ENCODE peak calls at places on chromosomes 3 and 15, in seven cellular contexts. Q is prostate gland, I is stomach, V is SK-N-SH, G is breast epithelium, W is GM12878, F is HepG2. A is an unnamed sample.

GRCh38 chr15:50798684-50799083 is 33.2 kb upstream of the SPPL2A start:
- DNase-seq in Q (peak; percentile 13), V (no peak), G (no peak), F (no peak), I (no peak), W (no peak), A (no peak)

GRCh38 chr3:64455351-64455750 is 230.1 kb upstream of the PRICKLE2 start:
- DNase-seq in Q (no peak), I (no peak), F (no peak), V (no peak), G (no peak), W (no peak), A (no peak)

GRCh38 chr3:128490650-128491070 is 2.3 kb downstream of the GATA2 start:
- DNase-seq in Q (no peak), G (no peak), I (no peak), F (no peak), W (no peak), V (no peak), A (peak; percentile 69)

GRCh38 chr3:122498152-122498551 is 16.6 kb downstream of the KPNA1 start:
- DNase-seq in I (no peak), Q (no peak), G (no peak), V (no peak), W (no peak), F (no peak), A (no peak)

GRCh38 chr3:3707858-3708768 is 91.1 kb upstream of the LRRN1 start:
- DNase-seq in G (no peak), V (no peak), Q (no peak), F (no peak), W (no peak), I (no peak), A (no peak)

GRCh38 chr15:29183071-29183831 is 86.4 kb downstream of the NSMCE3 start:
- DNase-seq in V (no peak), Q (no peak), G (no peak), F (no peak), W (no peak), I (no peak), A (no peak)

GRCh38 chr3:13748500-13748899 is 131.4 kb downstream of the WNT7A start:
- DNase-seq in I (no peak), G (no peak), W (no peak), F (no peak), V (no peak), Q (no peak), A (no peak)

GRCh38 chr3:192372627-192373026 is 354.7 kb downstream of the FGF12 start:
- DNase-seq in V (no peak), F (no peak), Q (no peak), I (no peak), G (no peak), W (no peak), A (no peak)

GRCh38 chr3:185880600-185880999 is 55.8 kb upstream of the IGF2BP2 start:
- DNase-seq in W (no peak), F (no peak), Q (no peak), G (no peak), V (no peak), I (no peak), A (no peak)

GRCh38 chr3:66938338-66938963 is 59.7 kb upstream of the KBTBD8 start:
- DNase-seq in G (no peak), V (peak; percentile 36), Q (peak; percentile 19), F (peak; percentile 43), I (no peak), W (peak; percentile 5), A (no peak)

GRCh38 chr3:129068291-129068886 is 7.8 kb downstream of the GP9 start:
- DNase-seq in I (no peak), W (no peak), G (no peak), V (no peak), Q (no peak), F (no peak), A (no peak)

GRCh38 chr3:106345353-106346027 is 476.7 kb upstream of the CBLB start:
- DNase-seq in G (no peak), F (no peak), I (no peak), V (no peak), Q (peak; percentile 17), W (no peak), A (no peak)

GRCh38 chr3:16064660-16065414 is 109.6 kb upstream of the GALNT15 start:
- DNase-seq in Q (no peak), G (no peak), W (no peak), V (no peak), I (no peak), F (peak; percentile 12), A (peak; percentile 88)

GRCh38 chr3:52270252-52270754 is 8.1 kb downstream of the WDR82 start:
- DNase-seq in G (no peak), F (no peak), V (no peak), Q (no peak), W (no peak), I (no peak), A (no peak)

GRCh38 chr3:52262447-52262846 is 16.0 kb downstream of the WDR82 start:
- DNase-seq in Q (no peak), F (no peak), I (no peak), V (no peak), G (no peak), W (no peak), A (no peak)

GRCh38 chr3:52259448-52259847 is 13.9 kb downstream of the PPM1M start:
- DNase-seq in V (no peak), G (no peak), W (no peak), Q (no peak), I (no peak), F (no peak), A (no peak)

GRCh38 chr3:52268036-52268435 is 10.4 kb downstream of the WDR82 start:
- DNase-seq in G (no peak), W (no peak), Q (no peak), V (no peak), F (no peak), I (no peak), A (no peak)

GRCh38 chr3:52265387-52265786 is 13.1 kb downstream of the WDR82 start:
- DNase-seq in G (no peak), V (no peak), F (no peak), Q (no peak), I (no peak), W (no peak), A (no peak)
- TF ChIP-seq CTCF in G (no peak), V (no peak), F (no peak), Q (no peak), I (no peak), W (no peak), A (no peak)

GRCh38 chr3:55203486-55204010 is 275.7 kb upstream of the LRTM1 start:
- DNase-seq in G (no peak), I (no peak), V (no peak), W (no peak), F (no peak), Q (no peak), A (no peak)
- TF ChIP-seq POLR2AphosphoS5 in G (no peak), I (no peak), V (no peak), W (no peak), F (no peak), Q (no peak), A (no peak)

GRCh38 chr15:81814882-81815455 is 230.8 kb downstream of the MEX3B start:
- DNase-seq in G (no peak), W (no peak), F (no peak), I (no peak), Q (no peak), V (no peak), A (no peak)

GRCh38 chr15:81813215-81813614 is 232.6 kb downstream of the MEX3B start:
- DNase-seq in Q (no peak), G (no peak), V (peak; percentile 24), I (no peak), F (no peak), W (no peak), A (no peak)

GRCh38 chr15:81809543-81809942 is 236.3 kb downstream of the MEX3B start:
- DNase-seq in Q (no peak), V (peak; percentile 33), W (no peak), F (peak; percentile 21), I (no peak), G (no peak), A (no peak)
- TF ChIP-seq CTCF in Q (no peak), V (peak; percentile 45), W (peak; percentile 6), F (peak; percentile 15), I (no peak), G (no peak), A (no peak)

DNA sequence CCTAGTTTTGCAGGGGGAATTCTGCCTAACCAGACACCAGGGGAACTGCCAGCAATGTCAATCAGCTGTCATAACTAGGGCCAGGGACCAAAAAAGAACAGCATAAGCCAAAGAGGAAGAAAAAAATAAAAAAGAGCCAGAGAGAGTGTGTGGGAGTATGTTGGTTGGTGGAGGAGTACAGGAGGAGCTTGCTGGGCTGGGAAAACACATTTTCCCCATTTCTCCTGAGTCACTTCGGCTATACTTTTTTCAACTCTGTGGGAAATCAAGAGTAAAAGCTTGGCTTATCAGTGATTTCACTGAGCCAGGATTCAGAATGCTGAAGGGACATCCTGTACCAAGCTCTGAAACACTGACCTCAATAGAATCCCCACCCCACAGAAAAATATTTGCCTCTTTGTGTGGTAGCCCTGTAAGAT is 144.7 kb upstream of the DPH6 start:
- DNase-seq in Q (no peak), F (no peak), V (no peak), W (no peak), I (no peak), G (no peak), A (no peak)
- TF ChIP-seq POLR2AphosphoS5 in Q (peak; percentile 42), F (no peak), V (no peak), W (no peak), I (peak; percentile 20), G (peak; percentile 51), A (no peak)

DNA sequence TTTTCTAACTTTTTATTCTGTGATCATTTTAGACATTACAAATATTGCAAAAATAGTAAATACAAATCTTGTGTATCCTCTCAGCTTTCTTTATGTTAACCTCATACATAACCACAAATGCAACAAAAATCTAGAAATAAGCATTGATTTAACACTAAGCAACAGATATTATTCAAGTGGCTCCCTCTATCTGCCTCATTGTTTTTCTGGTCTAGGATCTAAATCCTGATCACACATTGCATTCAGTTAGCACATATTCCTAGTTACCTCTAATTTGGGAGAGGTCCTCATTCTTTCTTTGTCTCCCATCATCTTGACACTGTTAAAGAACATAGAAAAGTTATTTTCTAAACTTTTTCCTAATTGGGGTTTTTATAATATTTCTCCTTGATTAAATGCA is 1126.0 kb downstream of the ROBO2 start:
- DNase-seq in W (no peak), G (no peak), I (no peak), Q (no peak), F (no peak), V (peak; percentile 8), A (no peak)
- TF ChIP-seq CTCF in W (no peak), G (no peak), I (no peak), Q (no peak), F (peak; percentile 11), V (peak; percentile 31), A (no peak)

GRCh38 chr3:89104499-89104898 is 2.9 kb upstream of the EPHA3 start:
- DNase-seq in F (no peak), I (no peak), G (no peak), V (no peak), W (no peak), Q (no peak), A (no peak)
- TF ChIP-seq POLR2AphosphoS5 in F (no peak), I (no peak), G (no peak), V (no peak), W (no peak), Q (no peak), A (no peak)

A was measured in suprapubic skin.